ENCODE peak calls at places on chromosomes 16 and 17, in nine cellular contexts. S is HFF-Myc; L is right lobe of liver; I is left cardiac atrium; Z is GM04504; D is T-helper 9 cell; M is NCI-H2081; K is activated CD4-positive, CD25-positive, alpha-beta regulatory T cell; G is RCC 7860. Y is an unnamed sample.
A peak's percentile ranks its signal among the peaks of the same experiment; 100 is the strongest.

GRCh38 chr16:25033852-25034251 is 18.7 kb upstream of the ARHGAP17 start:
- DNase-seq in D (no peak), K (no peak), G (peak; percentile 52), L (no peak), S (no peak), M (no peak), I (no peak), Z (no peak), Y (no peak)

GRCh38 chr16:11361751-11362742 is 16.8 kb downstream of the RMI2 start:
- DNase-seq in S (no peak), D (peak; percentile 8), Z (no peak), G (peak; percentile 76), I (no peak), M (no peak), K (no peak), L (no peak), Y (no peak)

GRCh38 chr17:78197147-78197830 is 10.1 kb downstream of the AFMID start:
- DNase-seq in K (no peak), M (no peak), I (no peak), G (no peak), Z (no peak), S (no peak), L (peak; percentile 75), D (no peak), Y (peak; percentile 27)

GRCh38 chr17:83174859-83175550 is 95.6 kb downstream of the METRNL start:
- DNase-seq in D (no peak), G (no peak), S (no peak), M (no peak), I (no peak), L (peak; percentile 45), K (no peak), Z (no peak), Y (no peak)

GRCh38 chr17:57705921-57706695 is 39.0 kb downstream of the CCDC182 start:
- DNase-seq in G (no peak), M (no peak), K (no peak), S (no peak), I (no peak), D (no peak), L (no peak), Z (no peak), Y (no peak)

GRCh38 chr17:43834106-43834505 is 1.2 kb upstream of the MPP3 start:
- DNase-seq in L (no peak), K (no peak), S (peak; percentile 31), D (no peak), M (no peak), I (no peak), G (no peak), Z (peak; percentile 67), Y (peak; percentile 22)

GRCh38 chr17:78674595-78675315 is 97.6 kb upstream of the DNAH17 start:
- DNase-seq in K (no peak), S (no peak), L (no peak), G (no peak), D (no peak), I (no peak), M (no peak), Z (no peak), Y (no peak)

GRCh38 chr17:50059759-50060273 is 3.9 kb downstream of the ITGA3 start:
- DNase-seq in L (no peak), S (no peak), Z (no peak), M (no peak), K (no peak), G (peak; percentile 43), I (no peak), D (no peak), Y (no peak)

GRCh38 chr17:82283208-82283749 is 9.8 kb upstream of the CSNK1D start:
- DNase-seq in I (no peak), K (no peak), L (no peak), D (no peak), G (peak; percentile 93), M (peak; percentile 32), Z (no peak), S (no peak), Y (peak; percentile 89)

GRCh38 chr16:68985855-68986254 is 119.6 kb upstream of the HAS3 start:
- DNase-seq in K (no peak), M (no peak), L (no peak), S (no peak), Z (peak; percentile 9), I (no peak), D (no peak), G (no peak), Y (no peak)

GRCh38 chr17:76276069-76276431 is 10.9 kb downstream of the UBALD2 start:
- DNase-seq in Z (no peak), I (no peak), K (no peak), D (no peak), L (no peak), S (no peak), M (no peak), G (no peak), Y (no peak)

GRCh38 chr17:65495255-65496060 is 66.0 kb downstream of the AXIN2 start:
- DNase-seq in S (no peak), Z (no peak), I (no peak), L (no peak), K (no peak), G (no peak), D (no peak), M (no peak), Y (peak; percentile 20)

GRCh38 chr17:6752068-6752909 is 3.6 kb upstream of the XAF1 start:
- DNase-seq in S (peak; percentile 85), Z (peak; percentile 100), G (peak; percentile 97), K (no peak), D (no peak), M (no peak), I (peak; percentile 63), L (peak; percentile 72), Y (no peak)

GRCh38 chr16:68362952-68363846 is 52.4 kb downstream of the PRMT7 start:
- DNase-seq in L (no peak), K (no peak), S (no peak), I (no peak), G (no peak), M (no peak), D (no peak), Z (no peak), Y (no peak)

GRCh38 chr16:21184834-21185233 is 26.4 kb downstream of the LDAF1 start:
- DNase-seq in Z (no peak), D (no peak), S (no peak), I (no peak), K (no peak), M (no peak), L (no peak), G (peak; percentile 20), Y (no peak)

GRCh38 chr16:55169780-55170179 is 154.2 kb upstream of the IRX6 start:
- DNase-seq in I (no peak), K (no peak), M (no peak), S (no peak), G (no peak), D (no peak), Z (no peak), L (no peak), Y (no peak)

GRCh38 chr16:31874354-31875111 is 926 bp downstream of the ZNF267 start:
- DNase-seq in M (peak; percentile 11), S (no peak), Z (no peak), I (no peak), D (no peak), K (no peak), G (peak; percentile 34), L (no peak), Y (peak; percentile 8)

GRCh38 chr17:48382989-48383388 is 47.0 kb downstream of the SKAP1 start:
- DNase-seq in M (peak; percentile 39), S (no peak), I (no peak), D (no peak), L (no peak), G (no peak), Z (no peak), K (no peak), Y (no peak)

GRCh38 chr17:4936436-4936835 is 3.4 kb downstream of the SLC25A11 start:
- DNase-seq in D (no peak), K (no peak), L (no peak), G (no peak), M (no peak), I (no peak), S (no peak), Z (no peak), Y (no peak)

GRCh38 chr17:77475012-77475976 is 334.5 kb downstream of the SEC14L1 start:
- DNase-seq in G (peak; percentile 87), D (peak; percentile 60), K (peak; percentile 22), L (no peak), S (no peak), I (peak; percentile 16), M (no peak), Z (peak; percentile 69), Y (no peak)

GRCh38 chr17:75130632-75131277 is 787 bp downstream of the NT5C start:
- DNase-seq in M (peak; percentile 60), D (peak; percentile 31), Z (no peak), S (no peak), L (peak; percentile 60), K (peak; percentile 19), G (peak; percentile 51), I (peak; percentile 56), Y (peak; percentile 77)